ENCODE peak calls at places on chromosomes 3 and 15, in six cellular contexts. B, L, R, N, I and E are unnamed samples.

GRCh38 chr3:189830401-189830800 is 199.2 kb downstream of the TP63 start:
- DNase-seq in L (no peak), R (no peak), I (no peak), N (no peak), B (no peak), E (no peak)

GRCh38 chr3:36546196-36546595 is 165.9 kb downstream of the STAC start:
- DNase-seq in B (no peak), N (no peak), L (no peak), I (no peak), R (no peak), E (no peak)

GRCh38 chr3:15778332-15778858 is 19.4 kb downstream of the ANKRD28 start:
- DNase-seq in B (no peak), I (no peak), R (no peak), L (no peak), N (no peak), E (no peak)

GRCh38 chr3:66406841-66407240 is 94.0 kb downstream of the LRIG1 start:
- DNase-seq in B (no peak), L (no peak), R (no peak), N (no peak), I (no peak), E (no peak)

GRCh38 chr3:101950510-101950909 is 101.2 kb downstream of the NFKBIZ start:
- DNase-seq in L (no peak), B (peak), N (no peak), I (no peak), R (peak), E (no peak)

GRCh38 chr3:87901141-87901540 is 157.7 kb downstream of the CGGBP1 start:
- DNase-seq in I (no peak), L (no peak), B (no peak), N (no peak), R (no peak), E (no peak)

GRCh38 chr3:2036096-2036495 is 62.6 kb upstream of the CNTN4 start:
- DNase-seq in I (no peak), B (no peak), R (no peak), L (no peak), N (peak), E (no peak)

GRCh38 chr3:82133070-82133606 is 371.7 kb upstream of the GBE1 start:
- DNase-seq in R (peak), I (peak), B (peak), N (peak), L (peak), E (peak)

GRCh38 chr15:74227968-74228722 is 8.0 kb upstream of the CCDC33 start:
- DNase-seq in B (no peak), R (peak), I (no peak), N (no peak), L (no peak), E (no peak)

GRCh38 chr3:72142028-72142427 is 357.1 kb upstream of the PROK2 start:
- DNase-seq in I (no peak), R (no peak), N (no peak), B (no peak), L (no peak), E (no peak)

GRCh38 chr3:85560088-85560790 is 601.5 kb downstream of the CADM2 start:
- DNase-seq in L (no peak), B (peak), I (no peak), R (peak), N (no peak), E (no peak)